ENCODE peak calls at places on chromosomes 16 and 17, in four cellular contexts. One of them, this sample, is unnamed.

GRCh38 chr16:53766304-53767016 is 62.5 kb downstream of the FTO start:
- DNase-seq in Caco-2: no peak
- DNase-seq in small intestine: no peak
- DNase-seq in ovary: no peak
- DNase-seq in this sample: no peak

GRCh38 chr17:246851-247421 is 65.5 kb upstream of the DOC2B start:
- DNase-seq in Caco-2: no peak
- DNase-seq in small intestine: no peak
- DNase-seq in ovary: no peak
- DNase-seq in this sample: no peak

GRCh38 chr17:67032382-67032781 is 12.0 kb upstream of the CACNG1 start:
- DNase-seq in Caco-2: no peak
- DNase-seq in ovary: no peak
- DNase-seq in small intestine: no peak
- DNase-seq in this sample: no peak

GRCh38 chr16:16031401-16031800 is 82.0 kb downstream of the ABCC1 start:
- DNase-seq in small intestine: no peak
- DNase-seq in Caco-2: no peak
- DNase-seq in ovary: no peak
- DNase-seq in this sample: no peak

GRCh38 chr17:82324566-82325285 is 7.3 kb upstream of the CD7 start:
- DNase-seq in small intestine: peak
- DNase-seq in Caco-2: no peak
- DNase-seq in ovary: no peak
- DNase-seq in this sample: no peak

GRCh38 chr16:30903596-30903995 is 7.2 kb downstream of the CTF1 start:
- DNase-seq in ovary: no peak
- DNase-seq in Caco-2: no peak
- DNase-seq in small intestine: no peak
- DNase-seq in this sample: peak

GRCh38 chr16:51431517-51432241 is 280.6 kb upstream of the SALL1 start:
- DNase-seq in ovary: no peak
- DNase-seq in small intestine: peak
- DNase-seq in Caco-2: no peak
- DNase-seq in this sample: no peak

GRCh38 chr17:53538129-53538617 is 284.6 kb upstream of the KIF2B start:
- DNase-seq in small intestine: no peak
- DNase-seq in Caco-2: no peak
- DNase-seq in ovary: no peak
- DNase-seq in this sample: no peak

GRCh38 chr17:67546578-67547527 is 169.8 kb downstream of the PITPNC1 start:
- DNase-seq in Caco-2: no peak
- DNase-seq in ovary: peak
- DNase-seq in small intestine: peak
- DNase-seq in this sample: peak

GRCh38 chr16:28130099-28131088 is 66.9 kb upstream of the GSG1L start:
- DNase-seq in small intestine: no peak
- DNase-seq in Caco-2: no peak
- DNase-seq in ovary: no peak
- DNase-seq in this sample: no peak

GRCh38 chr16:12758670-12759558 is 44.8 kb downstream of the CPPED1 start:
- DNase-seq in small intestine: peak
- DNase-seq in ovary: no peak
- DNase-seq in Caco-2: no peak
- DNase-seq in this sample: no peak

GRCh38 chr17:59837362-59838195 is 55.2 kb downstream of the TUBD1 start:
- DNase-seq in ovary: peak
- DNase-seq in Caco-2: peak
- DNase-seq in small intestine: peak
- DNase-seq in this sample: peak

GRCh38 chr16:78183437-78183836 is 84.0 kb downstream of the WWOX start:
- DNase-seq in small intestine: no peak
- DNase-seq in Caco-2: no peak
- DNase-seq in ovary: no peak
- DNase-seq in this sample: no peak

GRCh38 chr16:79212114-79212791 is 388.3 kb downstream of the MAF start:
- DNase-seq in ovary: no peak
- DNase-seq in Caco-2: no peak
- DNase-seq in small intestine: no peak
- DNase-seq in this sample: no peak

GRCh38 chr16:972316-973002 is 1.7 kb upstream of the LMF1 start:
- DNase-seq in Caco-2: no peak
- DNase-seq in small intestine: peak
- DNase-seq in ovary: no peak
- DNase-seq in this sample: no peak

GRCh38 chr16:180921-181667 is 835 bp downstream of the HBQ1 start:
- DNase-seq in ovary: peak
- DNase-seq in small intestine: peak
- DNase-seq in Caco-2: peak
- DNase-seq in this sample: peak

GRCh38 chr16:54927125-54928015 is 3.3 kb upstream of the IRX5 start:
- DNase-seq in ovary: no peak
- DNase-seq in Caco-2: peak
- DNase-seq in small intestine: no peak
- DNase-seq in this sample: no peak

GRCh38 chr16:70523621-70524405 is at the start of gene SF3B3:
- DNase-seq in ovary: peak
- DNase-seq in small intestine: peak
- DNase-seq in Caco-2: peak
- DNase-seq in this sample: peak

GRCh38 chr16:19859603-19860002 is 25.0 kb downstream of the GPRC5B start:
- DNase-seq in ovary: no peak
- DNase-seq in small intestine: no peak
- DNase-seq in Caco-2: no peak
- DNase-seq in this sample: no peak

GRCh38 chr17:21250719-21251305 is 2.4 kb downstream of the NATD1 start:
- DNase-seq in Caco-2: no peak
- DNase-seq in ovary: no peak
- DNase-seq in small intestine: no peak
- DNase-seq in this sample: no peak

GRCh38 chr16:19316846-19317245 is 31.3 kb downstream of the CLEC19A start:
- DNase-seq in Caco-2: no peak
- DNase-seq in ovary: no peak
- DNase-seq in small intestine: no peak
- DNase-seq in this sample: no peak

This sample was measured in heart left ventricle.